ENCODE peak calls at places on chromosomes 11 and 22, in eight cellular contexts. G is activated T-helper 1 cell treated with anti-CD3 and anti-CD28 coated beads, Interleukin-12 subunit alpha, Interleukin-12 subunit beta, Interleukin-2, Interleukin-4 antibody, amounts not matched to agents 30 ng/mL and 10 ng/mL and 1 ng/mL, durations not matched to agents 14 hours and 24 hours and 36 hours; A is neural progenitor cell; U is naive thymus-derived CD8-positive, alpha-beta T cell; D is hypothalamus; O is CD8-positive, alpha-beta T cell; B is NCI-H1105; S is mucosa of gallbladder. Q is an unnamed sample.

GRCh38 chr11:47241740-47242400 is 6.7 kb downstream of the ACP2 start:
- DNase-seq in G (no peak), A (no peak), U (no peak), D (no peak), O (no peak), B (no peak), S (no peak), Q (no peak)

GRCh38 chr11:124086447-124086846 is 28.8 kb upstream of the VWA5A start:
- DNase-seq in G (no peak), A (peak; percentile 74), U (no peak), D (peak; percentile 12), O (no peak), B (peak; percentile 80), S (no peak), Q (no peak)

GRCh38 chr11:45110562-45110961 is 35.9 kb upstream of the PRDM11 start:
- DNase-seq in G (no peak), A (peak; percentile 87), U (peak; percentile 68), D (no peak), O (peak; percentile 49), B (peak; percentile 73), S (peak; percentile 58), Q (peak; percentile 34)

GRCh38 chr11:103988595-103988969 is 47.9 kb upstream of the DDI1 start:
- DNase-seq in G (no peak), A (no peak), U (no peak), D (no peak), O (no peak), B (no peak), S (no peak), Q (no peak)

GRCh38 chr22:47102648-47103047 is 340.2 kb downstream of the TBC1D22A start:
- DNase-seq in G (no peak), A (no peak), U (no peak), D (no peak), O (no peak), B (no peak), S (no peak), Q (no peak)

GRCh38 chr11:76823481-76824028 is 37.2 kb upstream of the ACER3 start:
- DNase-seq in G (no peak), A (no peak), U (no peak), D (no peak), O (no peak), B (no peak), S (no peak), Q (no peak)

GRCh38 chr11:396948-397548 is 3.0 kb downstream of the PKP3 start:
- DNase-seq in G (no peak), A (no peak), U (peak; percentile 46), D (no peak), O (peak; percentile 58), B (no peak), S (peak; percentile 62), Q (no peak)

GRCh38 chr22:41966607-41967240 is 2.5 kb upstream of the SEPTIN3 start:
- DNase-seq in G (peak; percentile 37), A (peak; percentile 58), U (peak; percentile 51), D (peak; percentile 37), O (peak; percentile 27), B (no peak), S (peak; percentile 70), Q (peak; percentile 39)

GRCh38 chr22:49352361-49353169 is 475.1 kb downstream of the BRD1 start:
- DNase-seq in G (no peak), A (no peak), U (no peak), D (no peak), O (no peak), B (no peak), S (no peak), Q (no peak)

GRCh38 chr11:10294289-10294953 is 402 bp upstream of the SBF2 start:
- DNase-seq in G (no peak), A (peak; percentile 59), U (no peak), D (no peak), O (no peak), B (peak; percentile 32), S (peak; percentile 62), Q (no peak)